ENCODE peak calls at places on chromosomes 3 and 15, in seven cellular contexts. One of them, this sample, is unnamed.

GRCh38 chr15:92059036-92059970 is 205.8 kb downstream of the SLCO3A1 start:
- DNase-seq in NCI-H1105: no peak
- DNase-seq in pancreas: no peak
- DNase-seq in upper lobe of right lung: no peak
- DNase-seq in occipital lobe: no peak
- DNase-seq in activated T-cell treated with anti-CD3 and anti-CD28 coated beads, Interleukin-2, amount 50 U/mL, for 72 hours: no peak
- DNase-seq in activated CD4-positive, CD25-positive, alpha-beta regulatory T cell treated with anti-CD3 and anti-CD28 coated beads, Interleukin-2, amount 50 U/mL, for 72 hours: no peak
- DNase-seq in this sample: no peak

GRCh38 chr15:33083232-33084006 is 111.1 kb downstream of the FMN1 start:
- DNase-seq in NCI-H1105: no peak
- DNase-seq in pancreas: no peak
- DNase-seq in upper lobe of right lung: no peak
- DNase-seq in occipital lobe: no peak
- DNase-seq in activated T-cell treated with anti-CD3 and anti-CD28 coated beads, Interleukin-2, amount 50 U/mL, for 72 hours: no peak
- DNase-seq in activated CD4-positive, CD25-positive, alpha-beta regulatory T cell treated with anti-CD3 and anti-CD28 coated beads, Interleukin-2, amount 50 U/mL, for 72 hours: no peak
- DNase-seq in this sample: no peak

GRCh38 chr3:106120334-106120733 is 251.5 kb upstream of the CBLB start:
- DNase-seq in NCI-H1105: no peak
- DNase-seq in pancreas: no peak
- DNase-seq in upper lobe of right lung: no peak
- DNase-seq in occipital lobe: no peak
- DNase-seq in activated T-cell treated with anti-CD3 and anti-CD28 coated beads, Interleukin-2, amount 50 U/mL, for 72 hours: no peak
- DNase-seq in activated CD4-positive, CD25-positive, alpha-beta regulatory T cell treated with anti-CD3 and anti-CD28 coated beads, Interleukin-2, amount 50 U/mL, for 72 hours: no peak
- DNase-seq in this sample: no peak

GRCh38 chr3:181105636-181106035 is 116.1 kb upstream of the DNAJC19 start:
- DNase-seq in NCI-H1105: peak
- DNase-seq in pancreas: no peak
- DNase-seq in upper lobe of right lung: no peak
- DNase-seq in occipital lobe: no peak
- DNase-seq in activated T-cell treated with anti-CD3 and anti-CD28 coated beads, Interleukin-2, amount 50 U/mL, for 72 hours: no peak
- DNase-seq in activated CD4-positive, CD25-positive, alpha-beta regulatory T cell treated with anti-CD3 and anti-CD28 coated beads, Interleukin-2, amount 50 U/mL, for 72 hours: no peak
- DNase-seq in this sample: no peak

GRCh38 chr3:177694316-177694715 is 497.0 kb upstream of the TBL1XR1 start:
- DNase-seq in NCI-H1105: no peak
- DNase-seq in pancreas: no peak
- DNase-seq in upper lobe of right lung: no peak
- DNase-seq in occipital lobe: no peak
- DNase-seq in activated T-cell treated with anti-CD3 and anti-CD28 coated beads, Interleukin-2, amount 50 U/mL, for 72 hours: no peak
- DNase-seq in activated CD4-positive, CD25-positive, alpha-beta regulatory T cell treated with anti-CD3 and anti-CD28 coated beads, Interleukin-2, amount 50 U/mL, for 72 hours: no peak
- DNase-seq in this sample: no peak

GRCh38 chr15:31379042-31379441 is 52.4 kb downstream of the KLF13 start:
- DNase-seq in NCI-H1105: no peak
- DNase-seq in pancreas: no peak
- DNase-seq in upper lobe of right lung: no peak
- DNase-seq in occipital lobe: peak
- DNase-seq in activated T-cell treated with anti-CD3 and anti-CD28 coated beads, Interleukin-2, amount 50 U/mL, for 72 hours: no peak
- DNase-seq in activated CD4-positive, CD25-positive, alpha-beta regulatory T cell treated with anti-CD3 and anti-CD28 coated beads, Interleukin-2, amount 50 U/mL, for 72 hours: no peak
- DNase-seq in this sample: no peak

GRCh38 chr3:161349529-161350278 is 21.6 kb downstream of the SPTSSB start:
- DNase-seq in NCI-H1105: no peak
- DNase-seq in pancreas: no peak
- DNase-seq in upper lobe of right lung: no peak
- DNase-seq in occipital lobe: no peak
- DNase-seq in activated T-cell treated with anti-CD3 and anti-CD28 coated beads, Interleukin-2, amount 50 U/mL, for 72 hours: peak
- DNase-seq in activated CD4-positive, CD25-positive, alpha-beta regulatory T cell treated with anti-CD3 and anti-CD28 coated beads, Interleukin-2, amount 50 U/mL, for 72 hours: no peak
- DNase-seq in this sample: no peak

GRCh38 chr15:100728371-100729201 is 126.2 kb downstream of the ASB7 start:
- DNase-seq in NCI-H1105: no peak
- DNase-seq in pancreas: no peak
- DNase-seq in upper lobe of right lung: no peak
- DNase-seq in occipital lobe: no peak
- DNase-seq in activated T-cell treated with anti-CD3 and anti-CD28 coated beads, Interleukin-2, amount 50 U/mL, for 72 hours: no peak
- DNase-seq in activated CD4-positive, CD25-positive, alpha-beta regulatory T cell treated with anti-CD3 and anti-CD28 coated beads, Interleukin-2, amount 50 U/mL, for 72 hours: no peak
- DNase-seq in this sample: no peak

GRCh38 chr15:36671017-36671416 is 91.6 kb downstream of the CDIN1 start:
- DNase-seq in NCI-H1105: no peak
- DNase-seq in pancreas: no peak
- DNase-seq in upper lobe of right lung: no peak
- DNase-seq in occipital lobe: no peak
- DNase-seq in activated T-cell treated with anti-CD3 and anti-CD28 coated beads, Interleukin-2, amount 50 U/mL, for 72 hours: no peak
- DNase-seq in activated CD4-positive, CD25-positive, alpha-beta regulatory T cell treated with anti-CD3 and anti-CD28 coated beads, Interleukin-2, amount 50 U/mL, for 72 hours: no peak
- DNase-seq in this sample: no peak

GRCh38 chr15:68524753-68525584 is 53.8 kb upstream of the CORO2B start:
- DNase-seq in NCI-H1105: no peak
- DNase-seq in pancreas: no peak
- DNase-seq in upper lobe of right lung: no peak
- DNase-seq in occipital lobe: no peak
- DNase-seq in activated T-cell treated with anti-CD3 and anti-CD28 coated beads, Interleukin-2, amount 50 U/mL, for 72 hours: no peak
- DNase-seq in activated CD4-positive, CD25-positive, alpha-beta regulatory T cell treated with anti-CD3 and anti-CD28 coated beads, Interleukin-2, amount 50 U/mL, for 72 hours: no peak
- DNase-seq in this sample: no peak

GRCh38 chr3:32467333-32468070 is 35.1 kb downstream of the CMTM6 start:
- DNase-seq in NCI-H1105: peak
- DNase-seq in pancreas: peak
- DNase-seq in upper lobe of right lung: peak
- DNase-seq in occipital lobe: peak
- DNase-seq in activated T-cell treated with anti-CD3 and anti-CD28 coated beads, Interleukin-2, amount 50 U/mL, for 72 hours: peak
- DNase-seq in activated CD4-positive, CD25-positive, alpha-beta regulatory T cell treated with anti-CD3 and anti-CD28 coated beads, Interleukin-2, amount 50 U/mL, for 72 hours: peak
- DNase-seq in this sample: peak

GRCh38 chr15:98124576-98124975 is 164.1 kb downstream of the ARRDC4 start:
- DNase-seq in NCI-H1105: no peak
- DNase-seq in pancreas: no peak
- DNase-seq in upper lobe of right lung: no peak
- DNase-seq in occipital lobe: no peak
- DNase-seq in activated T-cell treated with anti-CD3 and anti-CD28 coated beads, Interleukin-2, amount 50 U/mL, for 72 hours: no peak
- DNase-seq in activated CD4-positive, CD25-positive, alpha-beta regulatory T cell treated with anti-CD3 and anti-CD28 coated beads, Interleukin-2, amount 50 U/mL, for 72 hours: no peak
- DNase-seq in this sample: no peak

GRCh38 chr3:120203016-120203415 is 82.0 kb downstream of the GPR156 start:
- DNase-seq in NCI-H1105: no peak
- DNase-seq in pancreas: no peak
- DNase-seq in upper lobe of right lung: no peak
- DNase-seq in occipital lobe: no peak
- DNase-seq in activated T-cell treated with anti-CD3 and anti-CD28 coated beads, Interleukin-2, amount 50 U/mL, for 72 hours: no peak
- DNase-seq in activated CD4-positive, CD25-positive, alpha-beta regulatory T cell treated with anti-CD3 and anti-CD28 coated beads, Interleukin-2, amount 50 U/mL, for 72 hours: no peak
- DNase-seq in this sample: no peak

GRCh38 chr15:49847436-49847835 is 226.6 kb downstream of the DTWD1 start:
- DNase-seq in NCI-H1105: no peak
- DNase-seq in pancreas: no peak
- DNase-seq in upper lobe of right lung: no peak
- DNase-seq in occipital lobe: no peak
- DNase-seq in activated T-cell treated with anti-CD3 and anti-CD28 coated beads, Interleukin-2, amount 50 U/mL, for 72 hours: no peak
- DNase-seq in activated CD4-positive, CD25-positive, alpha-beta regulatory T cell treated with anti-CD3 and anti-CD28 coated beads, Interleukin-2, amount 50 U/mL, for 72 hours: no peak
- DNase-seq in this sample: no peak

GRCh38 chr3:18126772-18127171 is 298.4 kb downstream of the SATB1 start:
- DNase-seq in NCI-H1105: no peak
- DNase-seq in pancreas: no peak
- DNase-seq in upper lobe of right lung: no peak
- DNase-seq in occipital lobe: no peak
- DNase-seq in activated T-cell treated with anti-CD3 and anti-CD28 coated beads, Interleukin-2, amount 50 U/mL, for 72 hours: no peak
- DNase-seq in activated CD4-positive, CD25-positive, alpha-beta regulatory T cell treated with anti-CD3 and anti-CD28 coated beads, Interleukin-2, amount 50 U/mL, for 72 hours: no peak
- DNase-seq in this sample: no peak

GRCh38 chr3:158352551-158352950 is 218.4 kb upstream of the MLF1 start:
- DNase-seq in NCI-H1105: no peak
- DNase-seq in pancreas: no peak
- DNase-seq in upper lobe of right lung: no peak
- DNase-seq in occipital lobe: no peak
- DNase-seq in activated T-cell treated with anti-CD3 and anti-CD28 coated beads, Interleukin-2, amount 50 U/mL, for 72 hours: no peak
- DNase-seq in activated CD4-positive, CD25-positive, alpha-beta regulatory T cell treated with anti-CD3 and anti-CD28 coated beads, Interleukin-2, amount 50 U/mL, for 72 hours: no peak
- DNase-seq in this sample: no peak

GRCh38 chr15:73700041-73700842 is 16.1 kb downstream of the CD276 start:
- DNase-seq in NCI-H1105: peak
- DNase-seq in pancreas: peak
- DNase-seq in upper lobe of right lung: no peak
- DNase-seq in occipital lobe: peak
- DNase-seq in activated T-cell treated with anti-CD3 and anti-CD28 coated beads, Interleukin-2, amount 50 U/mL, for 72 hours: peak
- DNase-seq in activated CD4-positive, CD25-positive, alpha-beta regulatory T cell treated with anti-CD3 and anti-CD28 coated beads, Interleukin-2, amount 50 U/mL, for 72 hours: peak
- DNase-seq in this sample: peak

GRCh38 chr3:113717818-113718217 is 21.4 kb upstream of the USF3 start:
- DNase-seq in NCI-H1105: no peak
- DNase-seq in pancreas: no peak
- DNase-seq in upper lobe of right lung: no peak
- DNase-seq in occipital lobe: no peak
- DNase-seq in activated T-cell treated with anti-CD3 and anti-CD28 coated beads, Interleukin-2, amount 50 U/mL, for 72 hours: peak
- DNase-seq in activated CD4-positive, CD25-positive, alpha-beta regulatory T cell treated with anti-CD3 and anti-CD28 coated beads, Interleukin-2, amount 50 U/mL, for 72 hours: no peak
- DNase-seq in this sample: no peak

GRCh38 chr3:72571638-72572114 is 276.6 kb downstream of the SHQ1 start:
- DNase-seq in NCI-H1105: no peak
- DNase-seq in pancreas: no peak
- DNase-seq in upper lobe of right lung: no peak
- DNase-seq in occipital lobe: no peak
- DNase-seq in activated T-cell treated with anti-CD3 and anti-CD28 coated beads, Interleukin-2, amount 50 U/mL, for 72 hours: no peak
- DNase-seq in activated CD4-positive, CD25-positive, alpha-beta regulatory T cell treated with anti-CD3 and anti-CD28 coated beads, Interleukin-2, amount 50 U/mL, for 72 hours: no peak
- DNase-seq in this sample: no peak

GRCh38 chr3:134378818-134379217 is 4.6 kb upstream of the AMOTL2 start:
- DNase-seq in NCI-H1105: no peak
- DNase-seq in pancreas: no peak
- DNase-seq in upper lobe of right lung: peak
- DNase-seq in occipital lobe: no peak
- DNase-seq in activated T-cell treated with anti-CD3 and anti-CD28 coated beads, Interleukin-2, amount 50 U/mL, for 72 hours: peak
- DNase-seq in activated CD4-positive, CD25-positive, alpha-beta regulatory T cell treated with anti-CD3 and anti-CD28 coated beads, Interleukin-2, amount 50 U/mL, for 72 hours: no peak
- DNase-seq in this sample: peak

GRCh38 chr15:66389859-66390382 is 3.2 kb downstream of the MAP2K1 start:
- DNase-seq in NCI-H1105: no peak
- DNase-seq in pancreas: no peak
- DNase-seq in upper lobe of right lung: no peak
- DNase-seq in occipital lobe: no peak
- DNase-seq in activated T-cell treated with anti-CD3 and anti-CD28 coated beads, Interleukin-2, amount 50 U/mL, for 72 hours: no peak
- DNase-seq in activated CD4-positive, CD25-positive, alpha-beta regulatory T cell treated with anti-CD3 and anti-CD28 coated beads, Interleukin-2, amount 50 U/mL, for 72 hours: no peak
- DNase-seq in this sample: no peak

GRCh38 chr15:101773496-101774100 is 29.7 kb upstream of the OR4F6 start:
- DNase-seq in NCI-H1105: peak
- DNase-seq in pancreas: no peak
- DNase-seq in upper lobe of right lung: no peak
- DNase-seq in occipital lobe: no peak
- DNase-seq in activated T-cell treated with anti-CD3 and anti-CD28 coated beads, Interleukin-2, amount 50 U/mL, for 72 hours: no peak
- DNase-seq in activated CD4-positive, CD25-positive, alpha-beta regulatory T cell treated with anti-CD3 and anti-CD28 coated beads, Interleukin-2, amount 50 U/mL, for 72 hours: no peak
- DNase-seq in this sample: no peak

GRCh38 chr3:125480656-125481374 is 39.2 kb downstream of the SNX4 start:
- DNase-seq in NCI-H1105: no peak
- DNase-seq in pancreas: no peak
- DNase-seq in upper lobe of right lung: no peak
- DNase-seq in occipital lobe: no peak
- DNase-seq in activated T-cell treated with anti-CD3 and anti-CD28 coated beads, Interleukin-2, amount 50 U/mL, for 72 hours: no peak
- DNase-seq in activated CD4-positive, CD25-positive, alpha-beta regulatory T cell treated with anti-CD3 and anti-CD28 coated beads, Interleukin-2, amount 50 U/mL, for 72 hours: no peak
- DNase-seq in this sample: no peak

GRCh38 chr3:171620825-171621434 is 160.7 kb upstream of the TNIK start:
- DNase-seq in NCI-H1105: no peak
- DNase-seq in pancreas: no peak
- DNase-seq in upper lobe of right lung: no peak
- DNase-seq in occipital lobe: no peak
- DNase-seq in activated T-cell treated with anti-CD3 and anti-CD28 coated beads, Interleukin-2, amount 50 U/mL, for 72 hours: no peak
- DNase-seq in activated CD4-positive, CD25-positive, alpha-beta regulatory T cell treated with anti-CD3 and anti-CD28 coated beads, Interleukin-2, amount 50 U/mL, for 72 hours: no peak
- DNase-seq in this sample: no peak

GRCh38 chr3:29271501-29271900 is 9.4 kb upstream of the RBMS3 start:
- DNase-seq in NCI-H1105: no peak
- DNase-seq in pancreas: no peak
- DNase-seq in upper lobe of right lung: no peak
- DNase-seq in occipital lobe: no peak
- DNase-seq in activated T-cell treated with anti-CD3 and anti-CD28 coated beads, Interleukin-2, amount 50 U/mL, for 72 hours: no peak
- DNase-seq in activated CD4-positive, CD25-positive, alpha-beta regulatory T cell treated with anti-CD3 and anti-CD28 coated beads, Interleukin-2, amount 50 U/mL, for 72 hours: no peak
- DNase-seq in this sample: no peak

GRCh38 chr15:31260646-31261265 is 65.9 kb upstream of the KLF13 start:
- DNase-seq in NCI-H1105: no peak
- DNase-seq in pancreas: no peak
- DNase-seq in upper lobe of right lung: peak
- DNase-seq in occipital lobe: no peak
- DNase-seq in activated T-cell treated with anti-CD3 and anti-CD28 coated beads, Interleukin-2, amount 50 U/mL, for 72 hours: no peak
- DNase-seq in activated CD4-positive, CD25-positive, alpha-beta regulatory T cell treated with anti-CD3 and anti-CD28 coated beads, Interleukin-2, amount 50 U/mL, for 72 hours: no peak
- DNase-seq in this sample: peak